ENCODE peak calls at places on chromosomes 3 and 15, in nine cellular contexts. Y, I, U, J, N, R, O, C and S are unnamed samples.

GRCh38 chr15:84033793-84034553 is 201.6 kb upstream of the GOLGA6L4 start:
- DNase-seq in Y (no peak), N (no peak), U (no peak), C (no peak), I (no peak), R (peak), J (peak), O (no peak), S (no peak)

GRCh38 chr3:148757238-148757930 is 59.7 kb downstream of the AGTR1 start:
- DNase-seq in U (no peak), I (no peak), Y (no peak), J (peak), N (no peak), C (no peak), R (peak), O (no peak), S (no peak)

GRCh38 chr15:88049509-88049908 is 207.0 kb downstream of the NTRK3 start:
- DNase-seq in I (no peak), N (no peak), Y (no peak), O (no peak), J (no peak), U (no peak), C (no peak), R (no peak), S (no peak)

GRCh38 chr3:34256021-34256420 is 457.6 kb downstream of the PDCD6IP start:
- DNase-seq in C (no peak), N (no peak), J (no peak), R (no peak), Y (no peak), U (no peak), O (no peak), I (no peak), S (no peak)

GRCh38 chr3:48474619-48475018 is 28.1 kb downstream of the ATRIP start:
- DNase-seq in R (no peak), O (peak), U (no peak), C (peak), I (no peak), N (peak), J (no peak), Y (no peak), S (no peak)

GRCh38 chr3:177377166-177377565 is 179.9 kb upstream of the TBL1XR1 start:
- DNase-seq in R (no peak), Y (no peak), U (no peak), I (no peak), O (no peak), N (no peak), J (no peak), C (no peak), S (no peak)

GRCh38 chr3:141969711-141970110 is 93.3 kb downstream of the ATP1B3 start:
- DNase-seq in J (no peak), U (no peak), I (no peak), N (no peak), R (no peak), C (no peak), O (no peak), Y (no peak), S (no peak)

GRCh38 chr3:67459796-67460195 is 194.6 kb downstream of the SUCLG2 start:
- DNase-seq in O (no peak), R (no peak), N (no peak), J (no peak), C (no peak), I (no peak), Y (no peak), U (no peak), S (no peak)

GRCh38 chr3:181454451-181455027 is 257.2 kb upstream of the SOX2 start:
- DNase-seq in R (no peak), I (no peak), Y (no peak), J (no peak), C (no peak), U (no peak), N (no peak), O (peak), S (no peak)

GRCh38 chr15:44554934-44555723 is 18.2 kb downstream of the EIF3J start:
- DNase-seq in I (no peak), R (no peak), Y (no peak), O (no peak), C (no peak), N (no peak), J (no peak), U (no peak), S (no peak)

GRCh38 chr3:44529927-44530326 is 25.1 kb upstream of the ZKSCAN7 start:
- DNase-seq in R (peak), I (no peak), U (no peak), C (peak), N (no peak), J (peak), Y (no peak), O (peak), S (no peak)
- TF ChIP-seq CTCF in R (peak), I (no peak), U (no peak), C (no peak), N (peak), J (peak), Y (no peak), O (peak), S (no peak)

DNA sequence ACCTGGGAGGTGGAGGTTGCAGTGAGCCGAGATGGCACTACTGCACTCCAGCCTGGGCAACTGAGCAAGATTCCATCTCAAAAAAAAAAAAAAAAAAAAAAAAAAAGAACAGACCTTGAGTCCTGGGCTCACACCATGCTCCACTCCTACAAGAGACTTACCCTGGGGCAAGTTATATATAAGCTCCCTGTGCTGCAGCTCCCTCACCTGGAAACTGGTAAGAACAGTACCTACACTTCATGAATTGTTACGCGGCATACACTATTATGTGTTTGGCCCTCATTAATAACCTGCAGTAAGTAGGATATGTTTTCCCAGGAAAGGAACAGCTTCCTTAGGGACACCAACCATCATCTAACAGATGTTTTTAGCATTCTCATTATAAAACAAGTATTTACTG is 119.6 kb downstream of the FMN1 start:
- DNase-seq in U (no peak), Y (no peak), O (peak), N (no peak), R (no peak), J (no peak), I (no peak), C (no peak), S (no peak)
- TF ChIP-seq CTCF in U (no peak), Y (no peak), O (peak), N (peak), R (no peak), J (no peak), I (no peak), C (no peak), S (no peak)

GRCh38 chr3:150577854-150578253 is 25.3 kb upstream of the SELENOT start:
- DNase-seq in N (no peak), U (no peak), C (no peak), I (no peak), R (peak), Y (no peak), O (no peak), J (peak), S (no peak)
- TF ChIP-seq CTCF in N (peak), U (no peak), C (no peak), I (no peak), R (peak), Y (no peak), O (no peak), J (no peak), S (no peak)

GRCh38 chr15:33639968-33640367 is 328.3 kb upstream of the CHRM5 start:
- DNase-seq in N (no peak), I (no peak), U (no peak), Y (no peak), R (no peak), J (no peak), O (no peak), C (no peak), S (no peak)
- TF ChIP-seq CTCF in N (no peak), I (no peak), U (no peak), Y (no peak), R (no peak), J (no peak), O (no peak), C (no peak), S (no peak)